ENCODE peak calls at places on chromosomes 7 and 10, in five cellular contexts. H, L, D, Q and E are unnamed samples.

GRCh38 chr10:13224210-13224995 is 9.8 kb downstream of the UCMA start:
- DNase-seq in D (no peak), H (no peak), Q (peak; percentile 5), L (no peak), E (peak; percentile 26)

GRCh38 chr7:70678621-70679251 is 453.2 kb upstream of the GALNT17 start:
- DNase-seq in L (no peak), Q (peak; percentile 37), D (no peak), H (peak; percentile 57), E (no peak)

GRCh38 chr7:33745934-33746333 is 159.4 kb upstream of the BMPER start:
- DNase-seq in Q (peak; percentile 32), D (no peak), H (peak; percentile 72), L (no peak), E (no peak)

GRCh38 chr10:94003496-94003895 is 9.8 kb downstream of the PLCE1 start:
- DNase-seq in D (no peak), H (no peak), Q (no peak), L (no peak), E (no peak)

GRCh38 chr10:75935650-75936400 is 504.4 kb downstream of the LRMDA start:
- DNase-seq in L (no peak), H (no peak), D (no peak), Q (no peak), E (no peak)

GRCh38 chr10:49519717-49520116 is 19.2 kb downstream of the ERCC6 start:
- DNase-seq in D (no peak), H (no peak), Q (no peak), L (no peak), E (no peak)

GRCh38 chr7:48088559-48089414 is at the start of gene UPP1:
- DNase-seq in D (peak; percentile 90), L (peak; percentile 79), H (peak; percentile 90), Q (peak; percentile 98), E (peak; percentile 97)

GRCh38 chr7:91852263-91852741 is 28.2 kb downstream of the MTERF1 start:
- DNase-seq in H (peak; percentile 12), L (no peak), Q (peak; percentile 7), D (no peak), E (no peak)

GRCh38 chr7:86643478-86644281 is at the start of gene GRM3:
- DNase-seq in L (peak; percentile 91), Q (no peak), D (peak; percentile 82), H (no peak), E (no peak)

GRCh38 chr7:45080958-45081669 is 7.7 kb downstream of the NACAD start:
- DNase-seq in L (no peak), D (no peak), Q (no peak), H (no peak), E (no peak)

GRCh38 chr7:75646551-75647102 is 92.1 kb downstream of the HIP1 start:
- DNase-seq in L (no peak), H (no peak), Q (no peak), D (no peak), E (no peak)

GRCh38 chr10:3197354-3198003 is 24.9 kb upstream of the PITRM1 start:
- DNase-seq in L (peak; percentile 67), H (peak; percentile 84), D (peak; percentile 85), Q (peak; percentile 91), E (peak; percentile 93)

GRCh38 chr7:19215421-19215820 is 70.2 kb upstream of the FERD3L start:
- DNase-seq in L (peak; percentile 20), Q (peak; percentile 80), H (peak; percentile 88), D (no peak), E (no peak)

GRCh38 chr7:44634187-44634838 is 27.9 kb downstream of the OGDH start:
- DNase-seq in L (no peak), D (no peak), H (peak; percentile 25), Q (no peak), E (no peak)

GRCh38 chr7:27476493-27476892 is 186.2 kb downstream of the HIBADH start:
- DNase-seq in Q (no peak), L (no peak), H (no peak), D (no peak), E (no peak)

GRCh38 chr7:142461437-142461836 is 203.6 kb upstream of the PRSS58 start:
- DNase-seq in H (peak; percentile 98), L (no peak), Q (peak; percentile 95), D (no peak), E (peak; percentile 61)

GRCh38 chr7:116726713-116727431 is 54.9 kb downstream of the MET start:
- DNase-seq in L (no peak), H (no peak), D (no peak), Q (no peak), E (no peak)

GRCh38 chr10:120735773-120736371 is 115.3 kb upstream of the WDR11 start:
- DNase-seq in Q (no peak), D (no peak), H (peak; percentile 12), L (no peak), E (no peak)

GRCh38 chr10:25701651-25702050 is 232.4 kb upstream of the MYO3A start:
- DNase-seq in D (no peak), L (peak; percentile 57), H (no peak), Q (no peak), E (no peak)

GRCh38 chr7:106285801-106286492 is 1.2 kb upstream of the NAMPT start:
- DNase-seq in L (no peak), D (no peak), Q (no peak), H (peak; percentile 73), E (no peak)
- H3K14ac ChIP-seq in L (no peak overlapping the region), D (no peak overlapping the region), Q (no peak overlapping the region), H (peak overlapping the region; percentile 88), E (peak overlapping the region; percentile 71)

DNA sequence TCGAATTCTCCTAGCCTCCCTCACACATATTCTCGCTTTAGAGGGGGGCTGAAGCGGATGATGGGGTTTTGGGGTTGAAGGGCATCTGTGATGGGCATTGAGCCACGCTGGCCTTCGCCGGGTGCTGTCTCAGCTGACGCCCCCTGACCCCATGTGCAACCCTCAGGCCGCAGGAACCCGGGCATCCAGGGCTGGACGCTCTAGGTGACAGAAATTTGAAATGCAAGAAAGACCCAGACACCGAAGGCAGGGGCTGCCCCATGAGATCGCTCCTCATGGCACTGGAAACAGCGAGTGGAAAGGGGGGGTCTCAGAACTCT is 664 bp upstream of the C10orf88 start:
- DNase-seq in Q (no peak), D (no peak), L (no peak), H (no peak), E (no peak)
- H3K4me3 ChIP-seq in Q (peak overlapping the region; percentile 92), D (no peak overlapping the region), L (peak overlapping the region; percentile 73), H (peak overlapping the region; percentile 44), E (no peak overlapping the region)

DNA sequence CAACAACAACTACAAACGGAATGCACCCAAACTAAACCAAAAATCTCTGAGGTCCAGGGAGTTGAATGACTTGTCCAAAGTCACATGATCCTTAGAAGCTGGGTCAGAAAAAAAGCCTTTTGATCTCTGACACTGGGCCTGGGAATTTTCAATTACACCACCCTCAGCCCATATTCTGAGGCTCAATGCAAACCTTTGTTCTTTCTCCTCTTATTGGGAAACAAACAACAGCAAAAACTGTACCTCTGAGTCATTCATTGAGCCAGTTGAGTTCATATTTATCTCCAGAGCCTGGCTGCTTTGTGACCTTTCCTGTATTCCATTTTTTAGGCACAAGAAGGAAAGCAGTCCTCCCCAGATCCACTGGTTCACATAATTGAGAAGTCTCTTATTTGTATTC is 51.2 kb upstream of the SORCS1 start:
- DNase-seq in H (no peak), L (no peak), D (no peak), Q (no peak), E (no peak)
- H2AK5ac ChIP-seq in H (no peak overlapping the region), L (no peak overlapping the region), D (no peak overlapping the region), Q (no peak overlapping the region), E (no peak overlapping the region)

DNA sequence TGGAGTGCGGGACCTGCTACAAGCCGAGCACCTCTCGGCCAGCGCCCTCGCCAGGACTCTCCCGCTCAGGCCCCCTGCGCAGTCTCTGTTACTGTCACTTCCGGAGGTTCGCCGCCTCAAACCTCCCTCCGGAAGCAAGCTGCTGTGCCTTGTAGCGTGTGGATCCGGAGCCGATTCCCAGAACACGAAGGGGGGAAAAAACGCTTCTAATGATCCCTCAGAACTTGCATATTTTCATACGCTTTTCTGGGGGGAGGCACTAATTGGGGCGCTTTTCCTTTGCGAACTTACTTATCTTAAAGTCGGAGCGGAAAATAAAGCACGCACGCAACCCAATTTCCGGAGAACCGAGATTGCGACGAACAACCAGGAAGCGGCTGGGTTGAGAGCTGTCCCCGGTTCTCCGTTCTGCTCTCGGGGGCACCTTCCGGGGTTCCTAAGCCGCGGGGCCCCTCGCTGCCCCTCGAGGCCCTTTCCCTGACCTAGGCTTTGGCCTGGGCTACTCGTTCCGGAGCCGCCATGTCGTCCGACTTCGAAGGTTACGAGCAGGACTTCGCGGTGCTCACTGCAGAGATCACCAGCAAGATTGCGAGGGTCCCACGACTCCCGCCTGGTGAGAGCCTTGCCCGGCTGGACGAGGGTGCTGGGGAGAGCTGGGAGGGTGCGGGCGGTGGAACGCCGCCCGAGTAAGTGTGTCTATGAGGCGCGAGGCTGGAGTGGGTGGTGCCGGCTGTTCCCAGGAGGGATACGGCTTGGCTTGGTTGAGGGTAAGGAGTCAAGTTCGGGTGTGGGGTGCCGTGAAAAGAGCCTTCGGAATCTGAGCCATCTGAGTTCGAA is at the start of the genes VTI1A and ZDHHC6:
- DNase-seq in H (peak; percentile 84), L (peak; percentile 83), Q (peak; percentile 90), D (peak; percentile 83), E (peak; percentile 86)
- H3K14ac ChIP-seq in H (peak within 1 kb of the TSS; percentile 85), L (no peak within 1 kb of the TSS), Q (peak within 1 kb of the TSS; percentile 70), D (no peak within 1 kb of the TSS), E (peak within 1 kb of the TSS; percentile 92)

DNA sequence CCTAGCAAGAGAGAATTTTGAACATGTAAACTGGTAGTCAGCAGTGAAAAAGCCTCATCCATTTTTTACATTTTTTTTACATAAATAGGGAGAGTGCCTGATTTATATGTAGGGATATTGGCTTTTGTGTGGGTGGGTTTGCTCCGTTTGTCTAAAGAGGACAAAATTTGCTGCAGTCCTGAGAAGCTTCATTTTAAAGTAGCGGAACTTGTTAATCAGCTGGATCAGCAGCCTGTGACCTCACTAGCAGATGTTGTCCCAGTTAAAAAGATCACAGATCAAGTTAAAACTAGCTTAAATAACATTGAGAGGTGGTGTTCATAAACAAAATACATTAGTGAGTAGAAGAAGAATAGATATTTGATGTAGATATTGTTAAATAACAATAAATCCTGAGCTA is 2.6 kb downstream of the ATRNL1 start:
- DNase-seq in H (no peak), L (no peak), Q (no peak), D (no peak), E (no peak)
- H3K4me3 ChIP-seq in H (no peak overlapping the region), L (no peak overlapping the region), Q (no peak overlapping the region), D (no peak overlapping the region), E (no peak overlapping the region)

GRCh38 chr7:154777023-154777422 is 225.9 kb downstream of the PAXIP1 start:
- DNase-seq in Q (no peak), H (no peak), D (no peak), L (no peak), E (peak; percentile 83)

GRCh38 chr7:154775681-154776080 is 227.2 kb downstream of the PAXIP1 start:
- DNase-seq in Q (no peak), H (no peak), D (no peak), L (no peak), E (no peak)

GRCh38 chr7:154777489-154777888 is 225.4 kb downstream of the PAXIP1 start:
- DNase-seq in D (no peak), H (no peak), Q (no peak), L (no peak), E (no peak)

GRCh38 chr7:154777908-154778307 is 225.0 kb downstream of the PAXIP1 start:
- DNase-seq in H (no peak), D (no peak), Q (no peak), L (no peak), E (no peak)

DNA sequence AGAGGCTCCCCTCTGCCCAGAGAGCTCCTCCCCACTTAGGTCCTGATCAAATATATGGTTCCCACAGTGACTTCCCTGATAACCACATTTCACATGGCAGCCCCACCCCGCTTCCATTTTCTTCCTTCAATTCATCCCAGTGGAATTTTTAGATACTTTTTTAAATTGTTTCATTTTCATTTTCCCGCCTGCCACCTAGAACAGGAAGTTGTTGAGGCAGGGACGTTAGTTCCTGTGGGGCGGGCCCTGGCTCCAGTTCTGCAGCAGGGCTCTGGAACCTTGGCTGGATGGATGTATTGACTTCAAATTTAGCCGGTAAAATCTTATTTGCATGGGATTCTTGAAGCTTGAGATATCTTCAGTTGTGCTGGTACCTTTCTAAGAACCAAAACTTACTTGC is 226.6 kb downstream of the PAXIP1 start:
- DNase-seq in L (no peak), D (no peak), H (no peak), Q (no peak), E (peak; percentile 20)
- H2AK5ac ChIP-seq in L (no peak overlapping the region), D (no peak overlapping the region), H (no peak overlapping the region), Q (no peak overlapping the region), E (no peak overlapping the region)